ENCODE peak calls at places on chromosome 17, in eight cellular contexts. S, K, F, V, Y, P, U and X are unnamed samples.

GRCh38 chr17:6677946-6678345 is 26.4 kb downstream of the C17orf100 start:
- DNase-seq in P (no peak), K (no peak), V (no peak), Y (no peak), S (no peak), U (no peak), F (no peak), X (no peak)

GRCh38 chr17:726331-726919 is 6.0 kb upstream of the TLCD3A start:
- DNase-seq in F (peak), V (no peak), P (no peak), S (peak), K (no peak), Y (no peak), U (no peak), X (no peak)

GRCh38 chr17:7354262-7354781 is 634 bp upstream of the TMEM95 start:
- DNase-seq in K (peak), U (no peak), S (no peak), V (no peak), P (no peak), Y (no peak), F (no peak), X (no peak)

GRCh38 chr17:66930933-66931332 is 33.6 kb upstream of the CACNG4 start:
- DNase-seq in V (no peak), K (no peak), Y (no peak), S (peak), F (no peak), U (peak), P (no peak), X (no peak)

GRCh38 chr17:2964370-2964769 is 99.0 kb downstream of the OR1D5 start:
- DNase-seq in K (no peak), S (no peak), P (no peak), F (no peak), Y (no peak), V (no peak), U (no peak), X (no peak)

GRCh38 chr17:63961355-63962207 is 11.1 kb downstream of the SCN4A start:
- DNase-seq in S (peak), Y (peak), U (peak), K (peak), F (peak), V (no peak), P (peak), X (peak)

GRCh38 chr17:36544049-36544319 is 735 bp upstream of the GGNBP2 start:
- DNase-seq in Y (peak), V (no peak), S (no peak), F (peak), K (no peak), P (no peak), U (no peak), X (no peak)

GRCh38 chr17:68033636-68034451 is 1.7 kb upstream of the KPNA2 start:
- DNase-seq in Y (no peak), P (no peak), F (no peak), K (no peak), U (peak), S (no peak), V (no peak), X (no peak)

GRCh38 chr17:53353919-53354351 is 468.8 kb upstream of the KIF2B start:
- DNase-seq in K (peak), S (no peak), U (no peak), P (no peak), Y (peak), F (peak), V (no peak), X (no peak)

GRCh38 chr17:7355053-7355452 is at the start of gene TMEM95:
- DNase-seq in V (no peak), S (no peak), Y (no peak), P (no peak), U (no peak), K (peak), F (no peak), X (peak)

GRCh38 chr17:65181237-65182061 is 44.3 kb downstream of the RGS9 start:
- DNase-seq in F (no peak), Y (no peak), V (no peak), U (no peak), S (no peak), K (no peak), P (peak), X (no peak)

GRCh38 chr17:7263071-7263800 is 958 bp upstream of the CLDN7 start:
- DNase-seq in S (peak), F (no peak), V (peak), U (peak), P (no peak), Y (peak), K (no peak), X (no peak)

GRCh38 chr17:858941-859452 is 76.8 kb downstream of the MRM3 start:
- DNase-seq in P (no peak), S (no peak), U (no peak), V (no peak), K (no peak), Y (no peak), F (no peak), X (no peak)

GRCh38 chr17:43367588-43368242 is 31.1 kb upstream of the ARL4D start:
- DNase-seq in Y (no peak), S (peak), K (no peak), P (peak), F (no peak), U (peak), V (no peak), X (no peak)

GRCh38 chr17:8075574-8076342 is 11.8 kb downstream of the ALOX12B start:
- DNase-seq in K (no peak), F (no peak), U (no peak), Y (no peak), V (no peak), S (no peak), P (no peak), X (no peak)

GRCh38 chr17:58411408-58411894 is 5.9 kb downstream of the RNF43 start:
- DNase-seq in F (no peak), U (no peak), P (no peak), Y (no peak), V (no peak), K (no peak), S (no peak), X (no peak)

GRCh38 chr17:9958586-9959281 is 53.7 kb upstream of the RCVRN start:
- DNase-seq in P (no peak), U (no peak), V (peak), S (no peak), Y (no peak), K (no peak), F (no peak), X (no peak)

GRCh38 chr17:43402567-43402966 is 3.8 kb downstream of the ARL4D start:
- DNase-seq in F (no peak), U (no peak), Y (no peak), K (no peak), S (no peak), V (no peak), P (no peak), X (no peak)

GRCh38 chr17:16120937-16121336 is 94.4 kb downstream of the NCOR1 start:
- DNase-seq in Y (no peak), P (no peak), F (no peak), V (no peak), K (no peak), S (no peak), U (no peak), X (no peak)

GRCh38 chr17:73639322-73639721 is 4.9 kb downstream of the SDK2 start:
- DNase-seq in P (no peak), Y (no peak), K (no peak), S (no peak), V (no peak), U (no peak), F (peak), X (no peak)

GRCh38 chr17:46106966-46107644 is 86.1 kb downstream of the KANSL1 start:
- DNase-seq in U (no peak), S (no peak), F (no peak), V (no peak), P (no peak), K (no peak), Y (no peak), X (no peak)

GRCh38 chr17:1229891-1230571 is 40.2 kb upstream of the BHLHA9 start:
- DNase-seq in S (no peak), V (no peak), K (no peak), F (no peak), P (no peak), U (no peak), Y (no peak), X (no peak)

GRCh38 chr17:8095361-8095760 is 7.8 kb upstream of the ALOX12B start:
- DNase-seq in K (no peak), F (no peak), P (no peak), Y (no peak), S (no peak), V (no peak), U (no peak), X (no peak)

GRCh38 chr17:43714338-43715149 is 44.0 kb downstream of the SOST start:
- DNase-seq in P (no peak), U (no peak), Y (no peak), F (no peak), K (no peak), V (no peak), S (no peak), X (no peak)

GRCh38 chr17:59668816-59669215 is 38.4 kb downstream of the PTRH2 start:
- DNase-seq in F (no peak), U (peak), V (no peak), P (no peak), S (no peak), Y (no peak), K (no peak), X (no peak)

GRCh38 chr17:18005496-18005895 is 32.8 kb downstream of the DRC3 start:
- DNase-seq in K (no peak), Y (no peak), P (no peak), S (no peak), F (no peak), U (no peak), V (no peak), X (no peak)

GRCh38 chr17:22268214-22268911 is 576.0 kb downstream of the KCNJ18 start:
- DNase-seq in S (no peak), K (no peak), Y (no peak), V (no peak), U (no peak), F (peak), P (no peak), X (no peak)

GRCh38 chr17:61127960-61128359 is 271.7 kb upstream of the TBX2 start:
- DNase-seq in S (no peak), V (no peak), Y (no peak), F (no peak), U (no peak), K (no peak), P (no peak), X (no peak)

GRCh38 chr17:55463600-55463999 is 42.0 kb upstream of the MMD start:
- DNase-seq in K (no peak), F (no peak), Y (no peak), S (no peak), V (no peak), P (no peak), U (no peak), X (no peak)

GRCh38 chr17:81396722-81397313 is 1.6 kb downstream of the BAHCC1 start:
- DNase-seq in V (no peak), S (peak), K (no peak), U (no peak), F (peak), Y (peak), P (no peak), X (no peak)

GRCh38 chr17:81399481-81400153 is 4.4 kb downstream of the BAHCC1 start:
- DNase-seq in S (no peak), P (no peak), Y (peak), F (no peak), U (no peak), K (no peak), V (no peak), X (no peak)

GRCh38 chr17:81398855-81399451 is 3.7 kb downstream of the BAHCC1 start:
- DNase-seq in S (no peak), U (no peak), F (no peak), K (no peak), V (no peak), Y (peak), P (no peak), X (no peak)

GRCh38 chr17:81397314-81398169 is 2.3 kb downstream of the BAHCC1 start:
- DNase-seq in F (peak), U (no peak), K (no peak), S (peak), P (no peak), Y (peak), V (no peak), X (no peak)

DNA sequence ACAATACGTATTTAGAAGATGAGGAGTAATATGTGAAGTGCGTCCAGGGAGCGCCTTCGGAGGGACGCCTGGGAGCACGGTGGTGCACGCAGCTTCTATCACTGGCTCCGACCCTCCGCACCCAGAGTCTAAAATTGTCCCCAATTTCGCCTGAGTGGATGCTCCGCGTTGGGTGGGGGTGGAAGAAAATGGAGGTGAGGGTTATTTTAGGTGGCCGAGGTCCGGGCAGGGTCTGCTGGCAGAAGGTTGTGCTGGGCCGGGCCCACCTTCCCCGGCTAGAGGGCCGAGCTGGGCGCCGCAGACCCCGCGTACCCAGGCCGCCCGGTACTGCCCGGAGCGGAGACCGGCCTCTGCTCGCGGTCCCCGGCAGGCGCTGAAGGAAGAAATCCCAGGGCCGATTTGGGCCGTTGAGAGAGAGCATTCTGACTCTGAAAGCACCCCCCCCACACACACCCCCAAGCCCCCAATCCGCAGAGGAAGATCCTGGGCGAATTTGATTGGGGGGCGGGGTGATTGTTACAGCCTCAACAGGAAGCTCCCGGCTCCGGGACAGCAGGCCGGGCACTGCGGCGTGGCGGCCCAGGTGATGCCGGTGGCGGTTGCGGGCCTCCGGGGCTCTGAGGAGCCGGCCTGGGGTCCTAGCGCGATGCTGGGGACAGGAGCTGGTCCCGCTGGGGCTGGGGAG is 3.1 kb downstream of the BAHCC1 start:
- DNase-seq in S (no peak), K (no peak), U (no peak), P (no peak), V (no peak), F (no peak), Y (peak), X (no peak)
- TF ChIP-seq POLR2A in S (no peak), K (no peak), U (peak), P (no peak), V (no peak), F (no peak), Y (no peak), X (no peak)

DNA sequence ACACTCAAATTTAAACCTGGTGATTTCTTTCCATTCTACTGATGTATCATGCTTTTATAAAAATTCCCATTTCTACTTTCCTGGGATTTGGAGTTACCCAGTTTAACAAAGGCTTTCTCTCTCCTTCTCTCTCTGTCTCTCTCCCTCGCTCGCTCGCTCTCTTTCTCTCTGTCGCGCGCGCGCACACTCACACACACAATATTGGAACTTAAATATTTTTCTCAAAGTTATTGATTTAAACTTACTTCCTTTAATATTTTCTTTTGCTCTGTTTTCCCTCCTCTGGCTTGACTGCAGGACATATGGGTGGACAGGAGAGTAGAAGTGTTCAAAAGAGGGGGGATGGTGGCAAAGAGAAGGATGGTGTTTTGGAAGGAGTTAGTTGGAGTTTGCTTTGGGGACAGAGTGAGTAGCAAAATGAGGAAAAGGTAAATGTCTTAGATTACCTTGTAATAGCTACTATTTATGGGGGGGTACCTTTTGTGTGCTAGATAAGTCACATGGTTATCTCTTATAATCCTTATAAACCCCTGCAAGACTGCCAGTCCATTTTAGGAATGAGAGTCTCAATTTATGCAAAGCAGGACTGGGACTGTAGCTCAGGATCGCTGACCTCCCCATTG is 903 bp upstream of the TRIM25 start:
- DNase-seq in V (no peak), P (no peak), U (peak), K (no peak), S (no peak), F (no peak), Y (peak), X (no peak)
- TF ChIP-seq POLR2A in V (no peak), P (no peak), U (no peak), K (no peak), S (no peak), F (no peak), Y (no peak), X (no peak)

GRCh38 chr17:81132770-81133723 is 32.3 kb upstream of the PVALEF start:
- DNase-seq in P (no peak), V (no peak), S (no peak), F (no peak), U (no peak), Y (no peak), K (no peak), X (no peak)
- TF ChIP-seq POLR2A in P (no peak), V (no peak), S (no peak), F (no peak), U (no peak), Y (no peak), K (no peak), X (peak)

DNA sequence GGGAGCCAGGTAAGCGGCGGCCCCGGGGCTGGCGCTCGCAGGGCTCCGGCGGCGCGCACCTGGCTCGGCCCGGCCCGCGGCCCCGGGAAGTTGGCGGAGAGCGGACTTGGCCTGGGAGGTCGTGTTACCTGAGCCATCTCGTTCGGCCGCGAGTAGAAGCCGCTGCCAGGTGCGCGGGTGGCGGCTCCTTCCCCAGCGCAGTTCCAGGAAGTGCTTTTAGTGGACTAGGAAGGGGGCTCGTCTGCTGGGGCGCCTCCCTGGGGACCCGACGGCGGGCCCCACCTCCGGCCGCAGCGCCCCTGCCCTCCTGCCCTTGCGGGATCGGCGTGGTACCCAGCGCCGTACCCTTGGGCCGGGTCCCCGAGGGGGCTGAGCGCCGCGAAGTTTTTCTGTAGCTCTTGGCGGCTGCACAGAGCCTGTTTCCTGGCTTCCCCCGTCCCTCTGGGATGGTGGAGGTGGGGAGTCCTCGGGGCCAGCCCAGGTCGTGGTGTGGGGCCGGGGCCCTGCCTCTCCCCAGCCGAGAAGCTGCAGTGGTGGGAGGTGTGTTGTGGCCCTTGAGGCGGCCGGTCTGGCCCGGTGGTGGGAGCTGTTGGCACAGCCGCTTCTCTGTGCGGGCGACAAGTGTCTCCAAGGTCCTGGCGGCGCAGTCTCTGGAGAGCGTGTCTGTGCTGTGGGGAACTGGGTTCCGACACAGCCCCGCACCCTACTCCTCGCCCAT is 96.9 kb downstream of the RAB11FIP4 start:
- DNase-seq in Y (peak), K (no peak), S (no peak), V (no peak), P (no peak), U (no peak), F (peak), X (no peak)
- TF ChIP-seq POLR2A in Y (peak), K (no peak), S (no peak), V (no peak), P (no peak), U (no peak), F (no peak), X (no peak)

GRCh38 chr17:28728364-28729200 is at the start of gene NEK8:
- DNase-seq in S (peak), V (peak), K (peak), P (peak), Y (peak), F (peak), U (peak), X (peak)
- TF ChIP-seq POLR2A in S (no peak), V (peak), K (no peak), P (peak), Y (peak), F (no peak), U (no peak), X (peak)

GRCh38 chr17:78829477-78829876 is 11.1 kb downstream of the USP36 start:
- DNase-seq in S (no peak), K (no peak), U (no peak), Y (no peak), V (no peak), F (no peak), P (no peak), X (no peak)
- TF ChIP-seq POLR2A in S (no peak), K (no peak), U (no peak), Y (no peak), V (no peak), F (no peak), P (no peak), X (no peak)

DNA sequence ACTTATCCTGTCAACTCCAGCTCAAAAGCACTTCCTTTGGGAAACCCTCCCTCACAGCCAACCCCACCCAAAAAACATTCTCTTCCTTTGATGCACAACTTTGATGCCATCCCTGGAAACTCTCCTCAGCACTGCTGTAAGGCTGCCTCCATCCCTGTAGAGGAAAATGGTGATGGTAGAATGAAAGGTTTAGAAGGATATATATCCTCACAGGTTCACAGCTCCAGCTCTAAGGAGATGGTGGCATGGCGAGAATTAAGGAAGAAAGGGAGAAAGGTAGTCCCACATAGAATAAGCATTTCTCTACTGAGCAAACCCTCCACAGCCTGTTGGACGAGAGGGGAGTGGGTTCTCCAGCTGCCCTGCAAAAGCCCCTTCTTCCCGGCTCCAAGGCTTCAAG is 2.2 kb upstream of the DLX4 start:
- DNase-seq in P (no peak), K (no peak), V (no peak), Y (no peak), S (no peak), U (no peak), F (no peak), X (no peak)
- TF ChIP-seq POLR2A in P (no peak), K (no peak), V (no peak), Y (no peak), S (no peak), U (no peak), F (no peak), X (no peak)